ENCODE peak calls at places on chromosomes 12 and 14, in four cellular contexts. One of them, this sample, is unnamed.

GRCh38 chr12:93972411-93973208 is 175.8 kb upstream of the PLXNC1 start:
- DNase-seq in IMR-90: peak; percentile 75
- DNase-seq in neuronal stem cell: no peak
- DNase-seq in mesendoderm: peak; percentile 42
- DNase-seq in this sample: peak; percentile 23

GRCh38 chr12:99984271-99985128 is at the start of gene ANKS1B:
- DNase-seq in neuronal stem cell: peak; percentile 63
- DNase-seq in mesendoderm: peak; percentile 63
- DNase-seq in IMR-90: peak; percentile 13
- DNase-seq in this sample: peak; percentile 67

GRCh38 chr14:59823190-59823589 is 47.4 kb downstream of the RTN1 start:
- DNase-seq in mesendoderm: no peak
- DNase-seq in IMR-90: no peak
- DNase-seq in neuronal stem cell: no peak
- DNase-seq in this sample: no peak

GRCh38 chr14:51283402-51283825 is 43.4 kb downstream of the TMX1 start:
- DNase-seq in IMR-90: peak; percentile 93
- DNase-seq in mesendoderm: peak; percentile 89
- DNase-seq in neuronal stem cell: peak; percentile 60
- DNase-seq in this sample: peak; percentile 91

GRCh38 chr12:42564540-42564939 is 25.0 kb downstream of the PRICKLE1 start:
- DNase-seq in mesendoderm: no peak
- DNase-seq in neuronal stem cell: no peak
- DNase-seq in IMR-90: peak; percentile 77
- DNase-seq in this sample: peak; percentile 12

GRCh38 chr12:87796961-87797516 is 232.2 kb downstream of the C12orf50 start:
- DNase-seq in mesendoderm: no peak
- DNase-seq in IMR-90: no peak
- DNase-seq in neuronal stem cell: no peak
- DNase-seq in this sample: no peak

GRCh38 chr12:53325539-53326061 is 4.2 kb upstream of the AAAS start:
- DNase-seq in IMR-90: no peak
- DNase-seq in neuronal stem cell: no peak
- DNase-seq in mesendoderm: peak; percentile 32
- DNase-seq in this sample: peak; percentile 24

GRCh38 chr14:74577247-74577947 is 34.6 kb downstream of the LTBP2 start:
- DNase-seq in IMR-90: peak; percentile 33
- DNase-seq in neuronal stem cell: no peak
- DNase-seq in mesendoderm: no peak
- DNase-seq in this sample: no peak

GRCh38 chr14:101927859-101928258 is 36.5 kb upstream of the DYNC1H1 start:
- DNase-seq in neuronal stem cell: no peak
- DNase-seq in mesendoderm: no peak
- DNase-seq in IMR-90: peak; percentile 98
- DNase-seq in this sample: peak; percentile 87

GRCh38 chr14:76947078-76947837 is 81.2 kb downstream of the IRF2BPL start:
- DNase-seq in IMR-90: peak; percentile 88
- DNase-seq in neuronal stem cell: peak; percentile 83
- DNase-seq in mesendoderm: peak; percentile 96
- DNase-seq in this sample: peak; percentile 92

GRCh38 chr14:88952901-88953300 is 128.4 kb downstream of the TTC8 start:
- DNase-seq in IMR-90: no peak
- DNase-seq in mesendoderm: no peak
- DNase-seq in neuronal stem cell: no peak
- DNase-seq in this sample: no peak

GRCh38 chr12:58299371-58299770 is 358.0 kb downstream of the ATP23 start:
- DNase-seq in IMR-90: no peak
- DNase-seq in neuronal stem cell: no peak
- DNase-seq in mesendoderm: no peak
- DNase-seq in this sample: no peak

GRCh38 chr12:65607271-65607880 is 216.9 kb upstream of the HMGA2 start:
- DNase-seq in mesendoderm: peak; percentile 78
- DNase-seq in neuronal stem cell: no peak
- DNase-seq in IMR-90: no peak
- DNase-seq in this sample: no peak

GRCh38 chr14:68666206-68666730 is 126.6 kb downstream of the ZFP36L1 start:
- DNase-seq in neuronal stem cell: no peak
- DNase-seq in IMR-90: peak; percentile 43
- DNase-seq in mesendoderm: no peak
- DNase-seq in this sample: no peak

DNA sequence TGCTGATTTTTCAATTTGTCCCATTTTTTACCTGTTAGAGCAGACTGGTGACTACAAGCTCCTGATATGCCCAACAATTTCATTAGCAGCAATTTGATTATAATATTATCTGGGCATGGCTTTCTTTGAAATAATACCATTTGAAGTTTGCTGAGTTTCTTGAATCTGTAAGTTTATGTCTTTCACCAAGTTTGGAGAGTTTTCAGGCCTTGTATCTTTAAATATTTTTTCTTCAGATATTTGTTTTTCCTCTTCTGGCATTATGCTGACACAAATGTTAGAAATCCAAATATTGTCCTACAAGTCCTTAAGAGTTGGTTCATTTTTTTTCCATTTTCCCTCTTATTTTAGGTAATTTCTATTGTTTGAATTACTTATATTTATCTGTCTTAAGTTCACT is 30.4 kb downstream of the SLC2A13 start:
- DNase-seq in neuronal stem cell: no peak
- DNase-seq in mesendoderm: no peak
- DNase-seq in IMR-90: no peak
- DNase-seq in this sample: no peak
- H4K8ac ChIP-seq in neuronal stem cell: no peak overlapping the region
- H4K8ac ChIP-seq in mesendoderm: no peak overlapping the region
- H4K8ac ChIP-seq in IMR-90: no peak overlapping the region
- H4K8ac ChIP-seq in this sample: no peak overlapping the region

GRCh38 chr14:96277890-96278289 is 21.9 kb downstream of the BDKRB1 start:
- DNase-seq in neuronal stem cell: no peak
- DNase-seq in mesendoderm: no peak
- DNase-seq in IMR-90: no peak
- DNase-seq in this sample: no peak

GRCh38 chr14:96272777-96273471 is 16.9 kb downstream of the BDKRB1 start:
- DNase-seq in neuronal stem cell: no peak
- DNase-seq in IMR-90: peak; percentile 76
- DNase-seq in mesendoderm: no peak
- DNase-seq in this sample: no peak

GRCh38 chr14:96273629-96274028 is 17.6 kb downstream of the BDKRB1 start:
- DNase-seq in neuronal stem cell: no peak
- DNase-seq in mesendoderm: no peak
- DNase-seq in IMR-90: no peak
- DNase-seq in this sample: no peak

GRCh38 chr14:96274122-96274910 is 18.3 kb downstream of the BDKRB1 start:
- DNase-seq in IMR-90: peak; percentile 97
- DNase-seq in neuronal stem cell: no peak
- DNase-seq in mesendoderm: no peak
- DNase-seq in this sample: peak; percentile 93

GRCh38 chr14:96275182-96276112 is 19.4 kb downstream of the BDKRB1 start:
- DNase-seq in neuronal stem cell: peak; percentile 68
- DNase-seq in mesendoderm: peak; percentile 63
- DNase-seq in IMR-90: peak; percentile 90
- DNase-seq in this sample: peak; percentile 79
- H3K4me3 ChIP-seq in neuronal stem cell: no peak overlapping the region
- H3K4me3 ChIP-seq in mesendoderm: no peak overlapping the region
- H3K4me3 ChIP-seq in IMR-90: no peak overlapping the region
- H3K4me3 ChIP-seq in this sample: no peak overlapping the region

DNA sequence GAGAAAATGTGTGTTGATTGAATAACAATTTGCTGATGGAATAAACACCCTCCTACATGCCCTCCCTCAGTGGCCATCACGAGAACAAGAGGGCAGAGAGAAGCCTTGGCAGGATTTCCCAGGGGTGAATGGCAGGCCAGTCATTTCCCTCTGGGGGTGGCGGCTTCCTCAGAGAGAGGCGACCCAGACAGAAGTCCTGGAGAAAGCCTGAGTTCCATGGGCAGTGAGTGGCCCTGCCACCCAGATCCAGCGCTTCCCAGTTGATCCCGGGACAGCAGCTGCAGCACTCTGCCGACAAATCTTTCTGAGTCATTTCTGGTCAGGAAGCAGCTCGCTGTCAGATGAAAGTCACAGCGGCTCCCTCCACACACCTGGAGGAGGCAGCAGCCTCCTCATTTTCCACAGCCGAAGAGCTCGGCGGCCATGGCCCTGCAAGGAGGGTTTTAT is 123.0 kb downstream of the SCARB1 start:
- DNase-seq in IMR-90: peak; percentile 66
- DNase-seq in neuronal stem cell: no peak
- DNase-seq in mesendoderm: peak; percentile 65
- DNase-seq in this sample: peak; percentile 70
- H4K8ac ChIP-seq in IMR-90: no peak overlapping the region
- H4K8ac ChIP-seq in neuronal stem cell: no peak overlapping the region
- H4K8ac ChIP-seq in mesendoderm: no peak overlapping the region
- H4K8ac ChIP-seq in this sample: peak overlapping the region; percentile 69

GRCh38 chr12:113055594-113056380 is 743 bp upstream of the DTX1 start:
- DNase-seq in neuronal stem cell: no peak
- DNase-seq in mesendoderm: no peak
- DNase-seq in IMR-90: no peak
- DNase-seq in this sample: no peak
- H3K4me3 ChIP-seq in neuronal stem cell: peak overlapping the region; percentile 47
- H3K4me3 ChIP-seq in mesendoderm: no peak overlapping the region
- H3K4me3 ChIP-seq in IMR-90: no peak overlapping the region
- H3K4me3 ChIP-seq in this sample: no peak overlapping the region

GRCh38 chr14:71616013-71616412 is 316.2 kb upstream of the RGS6 start:
- DNase-seq in mesendoderm: no peak
- DNase-seq in neuronal stem cell: no peak
- DNase-seq in IMR-90: no peak
- DNase-seq in this sample: no peak

GRCh38 chr14:71620401-71620800 is 311.8 kb upstream of the RGS6 start:
- DNase-seq in neuronal stem cell: no peak
- DNase-seq in IMR-90: peak; percentile 82
- DNase-seq in mesendoderm: no peak
- DNase-seq in this sample: peak; percentile 54

GRCh38 chr14:71618716-71619115 is 313.5 kb upstream of the RGS6 start:
- DNase-seq in IMR-90: no peak
- DNase-seq in mesendoderm: no peak
- DNase-seq in neuronal stem cell: no peak
- DNase-seq in this sample: no peak

GRCh38 chr14:71619472-71619871 is 312.8 kb upstream of the RGS6 start:
- DNase-seq in mesendoderm: no peak
- DNase-seq in neuronal stem cell: no peak
- DNase-seq in IMR-90: no peak
- DNase-seq in this sample: no peak

DNA sequence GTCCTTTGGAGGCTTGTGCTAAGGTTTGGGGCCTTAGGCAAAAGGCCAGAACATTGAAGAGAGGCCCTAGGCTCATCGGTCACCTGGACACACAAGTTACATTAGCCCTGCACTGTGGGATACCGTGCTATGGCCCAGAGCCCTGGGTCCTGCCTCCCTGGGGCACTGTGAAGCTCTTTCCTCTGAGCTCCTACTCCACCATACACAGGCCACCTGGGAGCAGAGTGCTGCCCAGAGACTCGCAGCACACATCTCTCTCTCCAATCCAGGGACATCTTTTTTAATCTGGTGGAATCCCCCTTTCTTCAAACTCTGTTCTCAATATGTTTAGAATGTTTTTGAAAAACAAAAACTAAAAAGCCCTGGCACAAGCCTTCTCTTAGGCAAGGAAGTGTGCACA is 314.2 kb upstream of the RGS6 start:
- DNase-seq in IMR-90: no peak
- DNase-seq in mesendoderm: no peak
- DNase-seq in neuronal stem cell: no peak
- DNase-seq in this sample: no peak
- H4K8ac ChIP-seq in IMR-90: no peak overlapping the region
- H4K8ac ChIP-seq in mesendoderm: no peak overlapping the region
- H4K8ac ChIP-seq in neuronal stem cell: no peak overlapping the region
- H4K8ac ChIP-seq in this sample: no peak overlapping the region

DNA sequence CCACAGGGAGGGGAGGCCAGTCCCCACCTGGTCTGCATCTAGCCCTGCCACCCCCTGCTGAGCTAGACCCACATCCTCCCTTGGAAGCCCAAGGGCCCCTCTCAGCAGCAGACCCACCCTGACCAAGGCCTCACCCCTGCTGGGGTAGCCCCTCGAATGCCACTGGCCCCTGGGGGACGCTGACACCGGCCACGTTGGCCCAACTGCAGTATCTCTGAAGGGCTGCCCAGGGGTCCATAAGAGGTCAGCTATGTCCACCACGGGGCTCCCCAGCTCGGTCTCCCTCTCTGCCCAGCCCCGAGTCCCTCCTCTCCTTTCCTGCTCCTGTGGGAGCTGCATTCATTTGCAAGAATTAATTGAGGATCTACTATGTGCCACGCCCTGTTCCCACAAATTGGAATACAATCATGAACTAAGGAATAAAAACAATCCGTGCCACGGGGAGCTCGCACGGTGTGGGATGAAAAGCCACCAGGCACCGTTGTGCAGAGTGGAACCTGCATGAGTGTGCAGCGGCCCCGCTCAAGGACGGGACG is 71.4 kb downstream of the GALNT9 start:
- DNase-seq in IMR-90: no peak
- DNase-seq in mesendoderm: no peak
- DNase-seq in neuronal stem cell: no peak
- DNase-seq in this sample: no peak
- H3K4me3 ChIP-seq in IMR-90: no peak overlapping the region
- H3K4me3 ChIP-seq in mesendoderm: no peak overlapping the region
- H3K4me3 ChIP-seq in neuronal stem cell: no peak overlapping the region
- H3K4me3 ChIP-seq in this sample: no peak overlapping the region

GRCh38 chr14:105144666-105145380 is 23.8 kb downstream of the JAG2 start:
- DNase-seq in IMR-90: no peak
- DNase-seq in mesendoderm: no peak
- DNase-seq in neuronal stem cell: no peak
- DNase-seq in this sample: no peak
- H4K8ac ChIP-seq in IMR-90: no peak overlapping the region
- H4K8ac ChIP-seq in mesendoderm: no peak overlapping the region
- H4K8ac ChIP-seq in neuronal stem cell: peak overlapping the region; percentile 82
- H4K8ac ChIP-seq in this sample: no peak overlapping the region

GRCh38 chr12:3076730-3077571 is at the start of gene TSPAN9:
- DNase-seq in IMR-90: peak; percentile 48
- DNase-seq in neuronal stem cell: peak; percentile 71
- DNase-seq in mesendoderm: peak; percentile 45
- DNase-seq in this sample: peak; percentile 76

GRCh38 chr12:3081886-3082285 is 4.7 kb downstream of the TSPAN9 start:
- DNase-seq in IMR-90: peak; percentile 18
- DNase-seq in neuronal stem cell: no peak
- DNase-seq in mesendoderm: no peak
- DNase-seq in this sample: no peak

GRCh38 chr12:3077572-3078081 is 448 bp downstream of the TSPAN9 start:
- DNase-seq in mesendoderm: no peak
- DNase-seq in neuronal stem cell: no peak
- DNase-seq in IMR-90: peak; percentile 45
- DNase-seq in this sample: peak; percentile 50

GRCh38 chr12:3075315-3075714 is 1.9 kb upstream of the TSPAN9 start:
- DNase-seq in mesendoderm: no peak
- DNase-seq in neuronal stem cell: no peak
- DNase-seq in IMR-90: no peak
- DNase-seq in this sample: no peak

GRCh38 chr12:3078086-3078820 is 1.1 kb downstream of the TSPAN9 start:
- DNase-seq in neuronal stem cell: no peak
- DNase-seq in mesendoderm: peak; percentile 54
- DNase-seq in IMR-90: no peak
- DNase-seq in this sample: no peak
- H3K4me3 ChIP-seq in neuronal stem cell: peak overlapping the region; percentile 59
- H3K4me3 ChIP-seq in mesendoderm: peak overlapping the region; percentile 12
- H3K4me3 ChIP-seq in IMR-90: peak overlapping the region; percentile 64
- H3K4me3 ChIP-seq in this sample: no peak overlapping the region

This sample was measured in mesenchymal stem cell.